ENCODE peak calls at places on chromosomes 12 and 14, in seven cellular contexts. One of them, this sample, is unnamed.

GRCh38 chr12:52125499-52125900 is 46.0 kb downstream of the SMIM41 start:
- DNase-seq in upper lobe of right lung: peak; percentile 31
- DNase-seq in prostate gland: no peak
- DNase-seq in H1: no peak
- DNase-seq in stomach: no peak
- DNase-seq in GM23338: peak; percentile 85
- DNase-seq in colonic mucosa: no peak
- DNase-seq in this sample: no peak

GRCh38 chr12:111312708-111313107 is 56.2 kb downstream of the PHETA1 start:
- DNase-seq in upper lobe of right lung: no peak
- DNase-seq in prostate gland: no peak
- DNase-seq in H1: no peak
- DNase-seq in stomach: no peak
- DNase-seq in GM23338: no peak
- DNase-seq in colonic mucosa: no peak
- DNase-seq in this sample: no peak

GRCh38 chr12:64681200-64682052 is 71.1 kb downstream of the RASSF3 start:
- DNase-seq in upper lobe of right lung: no peak
- DNase-seq in prostate gland: no peak
- DNase-seq in H1: no peak
- DNase-seq in stomach: no peak
- DNase-seq in GM23338: no peak
- DNase-seq in colonic mucosa: no peak
- DNase-seq in this sample: no peak

GRCh38 chr12:42568952-42569916 is 20.3 kb downstream of the PRICKLE1 start:
- DNase-seq in upper lobe of right lung: no peak
- DNase-seq in prostate gland: no peak
- DNase-seq in H1: no peak
- DNase-seq in stomach: no peak
- DNase-seq in GM23338: peak; percentile 78
- DNase-seq in colonic mucosa: no peak
- DNase-seq in this sample: no peak

GRCh38 chr12:124750787-124751471 is 112.7 kb downstream of the SCARB1 start:
- DNase-seq in upper lobe of right lung: no peak
- DNase-seq in prostate gland: no peak
- DNase-seq in H1: peak; percentile 23
- DNase-seq in stomach: no peak
- DNase-seq in GM23338: peak; percentile 87
- DNase-seq in colonic mucosa: no peak
- DNase-seq in this sample: no peak

GRCh38 chr14:39055786-39056474 is 47.1 kb downstream of the SEC23A start:
- DNase-seq in upper lobe of right lung: no peak
- DNase-seq in prostate gland: no peak
- DNase-seq in H1: no peak
- DNase-seq in stomach: no peak
- DNase-seq in GM23338: peak; percentile 5
- DNase-seq in colonic mucosa: no peak
- DNase-seq in this sample: no peak

GRCh38 chr12:27937768-27938167 is 34.8 kb downstream of the PTHLH start:
- DNase-seq in upper lobe of right lung: no peak
- DNase-seq in prostate gland: no peak
- DNase-seq in H1: no peak
- DNase-seq in stomach: no peak
- DNase-seq in GM23338: no peak
- DNase-seq in colonic mucosa: no peak
- DNase-seq in this sample: no peak

GRCh38 chr12:48193623-48194022 is 9.5 kb downstream of the OR10AD1 start:
- DNase-seq in upper lobe of right lung: no peak
- DNase-seq in prostate gland: no peak
- DNase-seq in H1: no peak
- DNase-seq in stomach: no peak
- DNase-seq in GM23338: no peak
- DNase-seq in colonic mucosa: no peak
- DNase-seq in this sample: no peak

GRCh38 chr12:98126637-98127335 is 388.6 kb upstream of the TMPO start:
- DNase-seq in upper lobe of right lung: no peak
- DNase-seq in prostate gland: no peak
- DNase-seq in H1: no peak
- DNase-seq in stomach: no peak
- DNase-seq in GM23338: no peak
- DNase-seq in colonic mucosa: no peak
- DNase-seq in this sample: no peak

GRCh38 chr12:46752396-46752795 is 73.4 kb downstream of the SLC38A4 start:
- DNase-seq in upper lobe of right lung: no peak
- DNase-seq in prostate gland: no peak
- DNase-seq in H1: no peak
- DNase-seq in stomach: no peak
- DNase-seq in GM23338: no peak
- DNase-seq in colonic mucosa: no peak
- DNase-seq in this sample: no peak

GRCh38 chr12:94712852-94713545 is 62.6 kb upstream of the TMCC3 start:
- DNase-seq in upper lobe of right lung: no peak
- DNase-seq in prostate gland: no peak
- DNase-seq in H1: no peak
- DNase-seq in stomach: no peak
- DNase-seq in GM23338: no peak
- DNase-seq in colonic mucosa: no peak
- DNase-seq in this sample: no peak

GRCh38 chr14:92039073-92039719 is 663 bp downstream of the TRIP11 start:
- DNase-seq in upper lobe of right lung: no peak
- DNase-seq in prostate gland: no peak
- DNase-seq in H1: peak; percentile 83
- DNase-seq in stomach: no peak
- DNase-seq in GM23338: peak; percentile 98
- DNase-seq in colonic mucosa: peak; percentile 63
- DNase-seq in this sample: no peak

GRCh38 chr12:104177663-104178501 is 37.7 kb upstream of the TXNRD1 start:
- DNase-seq in upper lobe of right lung: peak; percentile 69
- DNase-seq in prostate gland: peak; percentile 87
- DNase-seq in H1: no peak
- DNase-seq in stomach: peak; percentile 38
- DNase-seq in GM23338: no peak
- DNase-seq in colonic mucosa: peak; percentile 49
- DNase-seq in this sample: peak; percentile 96

GRCh38 chr14:104294983-104295680 is 156.7 kb downstream of the KIF26A start:
- DNase-seq in upper lobe of right lung: peak; percentile 51
- DNase-seq in prostate gland: no peak
- DNase-seq in H1: no peak
- DNase-seq in stomach: no peak
- DNase-seq in GM23338: no peak
- DNase-seq in colonic mucosa: no peak
- DNase-seq in this sample: no peak

GRCh38 chr14:64741200-64741599 is 37.0 kb downstream of the PLEKHG3 start:
- DNase-seq in upper lobe of right lung: no peak
- DNase-seq in prostate gland: no peak
- DNase-seq in H1: no peak
- DNase-seq in stomach: no peak
- DNase-seq in GM23338: no peak
- DNase-seq in colonic mucosa: no peak
- DNase-seq in this sample: no peak

GRCh38 chr14:83991666-83992065 is 1538.3 kb upstream of the FLRT2 start:
- DNase-seq in upper lobe of right lung: no peak
- DNase-seq in prostate gland: no peak
- DNase-seq in H1: no peak
- DNase-seq in stomach: no peak
- DNase-seq in GM23338: no peak
- DNase-seq in colonic mucosa: no peak
- DNase-seq in this sample: no peak

GRCh38 chr12:117552971-117553370 is 191.5 kb upstream of the NOS1 start:
- DNase-seq in upper lobe of right lung: no peak
- DNase-seq in prostate gland: no peak
- DNase-seq in H1: no peak
- DNase-seq in stomach: peak; percentile 43
- DNase-seq in GM23338: no peak
- DNase-seq in colonic mucosa: no peak
- DNase-seq in this sample: no peak

GRCh38 chr14:96626121-96626768 is 124.1 kb downstream of the PAPOLA start:
- DNase-seq in upper lobe of right lung: no peak
- DNase-seq in prostate gland: no peak
- DNase-seq in H1: no peak
- DNase-seq in stomach: no peak
- DNase-seq in GM23338: no peak
- DNase-seq in colonic mucosa: no peak
- DNase-seq in this sample: peak; percentile 2

GRCh38 chr12:128163096-128163495 is 103.9 kb upstream of the TMEM132C start:
- DNase-seq in upper lobe of right lung: no peak
- DNase-seq in prostate gland: no peak
- DNase-seq in H1: no peak
- DNase-seq in stomach: no peak
- DNase-seq in GM23338: no peak
- DNase-seq in colonic mucosa: no peak
- DNase-seq in this sample: no peak

GRCh38 chr12:89307665-89308253 is 44.5 kb downstream of the DUSP6 start:
- DNase-seq in upper lobe of right lung: no peak
- DNase-seq in prostate gland: no peak
- DNase-seq in H1: no peak
- DNase-seq in stomach: no peak
- DNase-seq in GM23338: no peak
- DNase-seq in colonic mucosa: no peak
- DNase-seq in this sample: no peak

GRCh38 chr14:64825498-64825897 is 54.2 kb downstream of the SPTB start:
- DNase-seq in upper lobe of right lung: no peak
- DNase-seq in prostate gland: no peak
- DNase-seq in H1: no peak
- DNase-seq in stomach: no peak
- DNase-seq in GM23338: no peak
- DNase-seq in colonic mucosa: no peak
- DNase-seq in this sample: no peak

GRCh38 chr14:34629657-34630529 is at the start of gene SNX6:
- DNase-seq in upper lobe of right lung: peak; percentile 92
- DNase-seq in prostate gland: peak; percentile 78
- DNase-seq in H1: peak; percentile 5
- DNase-seq in stomach: peak; percentile 85
- DNase-seq in GM23338: peak; percentile 78
- DNase-seq in colonic mucosa: peak; percentile 81
- DNase-seq in this sample: peak; percentile 84

GRCh38 chr12:38279756-38280155 is 36.8 kb upstream of the ALG10B start:
- DNase-seq in upper lobe of right lung: no peak
- DNase-seq in prostate gland: no peak
- DNase-seq in H1: no peak
- DNase-seq in stomach: no peak
- DNase-seq in GM23338: no peak
- DNase-seq in colonic mucosa: no peak
- DNase-seq in this sample: no peak

GRCh38 chr12:109952873-109953272 is 43.3 kb downstream of the GIT2 start:
- DNase-seq in upper lobe of right lung: no peak
- DNase-seq in prostate gland: no peak
- DNase-seq in H1: no peak
- DNase-seq in stomach: no peak
- DNase-seq in GM23338: no peak
- DNase-seq in colonic mucosa: no peak
- DNase-seq in this sample: no peak

GRCh38 chr12:6887460-6887859 is 14.4 kb upstream of the SPSB2 start:
- DNase-seq in upper lobe of right lung: peak; percentile 76
- DNase-seq in prostate gland: peak; percentile 40
- DNase-seq in H1: no peak
- DNase-seq in stomach: peak; percentile 55
- DNase-seq in GM23338: no peak
- DNase-seq in colonic mucosa: peak; percentile 62
- DNase-seq in this sample: no peak

GRCh38 chr12:54355104-54355815 is 9.0 kb downstream of the GPR84 start:
- DNase-seq in upper lobe of right lung: no peak
- DNase-seq in prostate gland: no peak
- DNase-seq in H1: no peak
- DNase-seq in stomach: no peak
- DNase-seq in GM23338: peak; percentile 78
- DNase-seq in colonic mucosa: no peak
- DNase-seq in this sample: no peak
- H3K4me1 ChIP-seq in upper lobe of right lung: peaks cover 42% of the 10 kb centered on the region
- H3K4me1 ChIP-seq in prostate gland: peaks cover 5% of the 10 kb centered on the region
- H3K4me1 ChIP-seq in H1: peaks cover 76% of the 10 kb centered on the region
- H3K4me1 ChIP-seq in stomach: peaks cover 36% of the 10 kb centered on the region
- H3K4me1 ChIP-seq in GM23338: peaks cover 79% of the 10 kb centered on the region
- H3K4me1 ChIP-seq in colonic mucosa: no peaks in the 10 kb centered on the region
- H3K4me1 ChIP-seq in this sample: peaks cover 18% of the 10 kb centered on the region

DNA sequence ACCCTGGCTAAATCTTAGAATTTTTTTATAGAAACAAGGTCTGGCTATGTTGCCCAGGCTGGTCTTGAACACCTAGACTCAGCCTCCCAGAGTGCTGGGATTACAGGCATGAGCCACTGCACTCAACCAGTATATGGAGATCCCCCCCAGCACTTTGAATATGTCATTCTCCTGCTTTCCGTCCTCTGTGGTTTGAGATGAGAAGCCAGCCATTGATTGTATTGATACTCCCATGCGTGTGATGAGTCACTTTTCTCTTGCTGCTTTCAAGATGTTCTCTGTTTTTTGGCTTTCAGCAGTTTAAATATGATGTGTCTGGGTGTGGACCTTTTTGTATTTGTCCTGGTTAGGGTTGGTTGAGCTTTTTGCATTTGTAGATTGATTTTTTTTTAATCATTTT is 75.2 kb upstream of the DNM1L start:
- DNase-seq in upper lobe of right lung: no peak
- DNase-seq in prostate gland: no peak
- DNase-seq in H1: no peak
- DNase-seq in stomach: no peak
- DNase-seq in GM23338: no peak
- DNase-seq in colonic mucosa: no peak
- DNase-seq in this sample: no peak
- H3K4me1 ChIP-seq in upper lobe of right lung: peaks cover 8% of the 10 kb centered on the region
- H3K4me1 ChIP-seq in prostate gland: no peaks in the 10 kb centered on the region
- H3K4me1 ChIP-seq in H1: no peaks in the 10 kb centered on the region
- H3K4me1 ChIP-seq in stomach: peaks cover 3% of the 10 kb centered on the region
- H3K4me1 ChIP-seq in GM23338: peaks cover 12% of the 10 kb centered on the region
- H3K4me1 ChIP-seq in colonic mucosa: no peaks in the 10 kb centered on the region
- H3K4me1 ChIP-seq in this sample: no peaks in the 10 kb centered on the region

GRCh38 chr12:120224304-120225199 is 23.6 kb upstream of the RPLP0 start:
- DNase-seq in upper lobe of right lung: peak; percentile 93
- DNase-seq in prostate gland: peak; percentile 36
- DNase-seq in H1: no peak
- DNase-seq in stomach: peak; percentile 83
- DNase-seq in GM23338: no peak
- DNase-seq in colonic mucosa: peak; percentile 85
- DNase-seq in this sample: no peak

GRCh38 chr12:120222288-120222832 is 21.4 kb upstream of the RPLP0 start:
- DNase-seq in upper lobe of right lung: no peak
- DNase-seq in prostate gland: no peak
- DNase-seq in H1: no peak
- DNase-seq in stomach: no peak
- DNase-seq in GM23338: no peak
- DNase-seq in colonic mucosa: no peak
- DNase-seq in this sample: no peak

GRCh38 chr12:120221576-120221900 is 20.6 kb upstream of the RPLP0 start:
- DNase-seq in upper lobe of right lung: no peak
- DNase-seq in prostate gland: no peak
- DNase-seq in H1: no peak
- DNase-seq in stomach: no peak
- DNase-seq in GM23338: no peak
- DNase-seq in colonic mucosa: no peak
- DNase-seq in this sample: no peak

GRCh38 chr12:120225200-120225558 is 24.3 kb upstream of the RPLP0 start:
- DNase-seq in upper lobe of right lung: no peak
- DNase-seq in prostate gland: no peak
- DNase-seq in H1: no peak
- DNase-seq in stomach: no peak
- DNase-seq in GM23338: no peak
- DNase-seq in colonic mucosa: no peak
- DNase-seq in this sample: no peak

GRCh38 chr12:120223458-120224303 is 22.8 kb upstream of the RPLP0 start:
- DNase-seq in upper lobe of right lung: no peak
- DNase-seq in prostate gland: no peak
- DNase-seq in H1: no peak
- DNase-seq in stomach: no peak
- DNase-seq in GM23338: no peak
- DNase-seq in colonic mucosa: no peak
- DNase-seq in this sample: no peak
- H3K4me1 ChIP-seq in upper lobe of right lung: peaks cover 38% of the 10 kb centered on the region
- H3K4me1 ChIP-seq in prostate gland: peaks cover 15% of the 10 kb centered on the region
- H3K4me1 ChIP-seq in H1: peaks cover 27% of the 10 kb centered on the region
- H3K4me1 ChIP-seq in stomach: peaks cover 50% of the 10 kb centered on the region
- H3K4me1 ChIP-seq in GM23338: peaks cover 15% of the 10 kb centered on the region
- H3K4me1 ChIP-seq in colonic mucosa: peaks cover 19% of the 10 kb centered on the region
- H3K4me1 ChIP-seq in this sample: peaks cover 12% of the 10 kb centered on the region

GRCh38 chr14:22520235-22520634 is 68.8 kb downstream of the DAD1 start:
- DNase-seq in upper lobe of right lung: no peak
- DNase-seq in prostate gland: no peak
- DNase-seq in H1: no peak
- DNase-seq in stomach: no peak
- DNase-seq in GM23338: no peak
- DNase-seq in colonic mucosa: no peak
- DNase-seq in this sample: peak; percentile 74
- H3K4me1 ChIP-seq in upper lobe of right lung: no peaks in the 10 kb centered on the region
- H3K4me1 ChIP-seq in prostate gland: no peaks in the 10 kb centered on the region
- H3K4me1 ChIP-seq in H1: no peaks in the 10 kb centered on the region
- H3K4me1 ChIP-seq in stomach: peaks cover 28% of the 10 kb centered on the region
- H3K4me1 ChIP-seq in GM23338: no peaks in the 10 kb centered on the region
- H3K4me1 ChIP-seq in colonic mucosa: no peaks in the 10 kb centered on the region
- H3K4me1 ChIP-seq in this sample: peaks cover 17% of the 10 kb centered on the region

This sample was measured in uterus.